ENCODE peak calls at places on chromosomes 12 and 14, in four cellular contexts. B is germinal center, R is anterior cingulate cortex, T is Calu3. C is an unnamed sample.

GRCh38 chr12:53781218-53781801 is 29.5 kb upstream of the CISTR start:
- DNase-seq in T (no peak), R (no peak), B (no peak), C (no peak)

GRCh38 chr14:96098309-96098998 is 59.3 kb downstream of the C14orf132 start:
- DNase-seq in T (peak), R (peak), B (no peak), C (peak)

GRCh38 chr12:121133838-121134237 is 1.2 kb downstream of the P2RX7 start:
- DNase-seq in B (no peak), T (no peak), R (no peak), C (no peak)

GRCh38 chr14:51534623-51535022 is 117.1 kb upstream of the FRMD6 start:
- DNase-seq in B (no peak), R (no peak), T (peak), C (peak)

GRCh38 chr14:85288041-85288440 is 241.9 kb upstream of the FLRT2 start:
- DNase-seq in T (no peak), R (no peak), B (no peak), C (no peak)

GRCh38 chr12:89019439-89020120 is 332.7 kb downstream of the DUSP6 start:
- DNase-seq in T (peak), R (peak), B (peak), C (peak)

GRCh38 chr14:93619176-93619793 is 169.0 kb downstream of the PRIMA1 start:
- DNase-seq in B (peak), R (no peak), T (peak), C (peak)

GRCh38 chr14:93759781-93760307 is 28.4 kb downstream of the PRIMA1 start:
- DNase-seq in R (peak), B (no peak), T (no peak), C (peak)

GRCh38 chr14:99995700-99996356 is 69.4 kb upstream of the EVL start:
- DNase-seq in T (peak), B (peak), R (no peak), C (no peak)

GRCh38 chr14:28911521-28911920 is 144.9 kb downstream of the FOXG1 start:
- DNase-seq in B (no peak), R (no peak), T (no peak), C (no peak)

GRCh38 chr14:99407416-99407815 is 73.2 kb downstream of the SETD3 start:
- DNase-seq in R (no peak), T (no peak), B (no peak), C (no peak)

GRCh38 chr12:101186291-101186690 is 23.7 kb downstream of the SLC5A8 start:
- DNase-seq in B (no peak), T (no peak), R (no peak), C (no peak)

GRCh38 chr14:90300649-90301048 is 31.1 kb downstream of the NRDE2 start:
- DNase-seq in B (no peak), T (no peak), R (no peak), C (no peak)

GRCh38 chr12:130846386-130846785 is 7.3 kb upstream of the STX2 start:
- DNase-seq in R (no peak), B (no peak), T (no peak), C (no peak)

GRCh38 chr12:12349711-12350665 is at the start of gene MANSC1:
- DNase-seq in B (peak), T (peak), R (peak), C (peak)

GRCh38 chr12:108982621-108983219 is 38.1 kb downstream of the SVOP start:
- DNase-seq in B (no peak), R (no peak), T (no peak), C (no peak)

GRCh38 chr12:27802936-27803335 is 22.9 kb upstream of the MANSC4 start:
- DNase-seq in T (no peak), B (no peak), R (no peak), C (no peak)

GRCh38 chr14:104262515-104263514 is 124.4 kb downstream of the KIF26A start:
- DNase-seq in R (no peak), B (no peak), T (no peak), C (no peak)

GRCh38 chr12:92898755-92899154 is 30.3 kb downstream of the EEA1 start:
- DNase-seq in R (no peak), T (no peak), B (no peak), C (no peak)

GRCh38 chr12:38921025-38921677 is 15.8 kb upstream of the CPNE8 start:
- DNase-seq in T (peak), R (no peak), B (no peak), C (peak)

GRCh38 chr14:68506645-68507405 is 286.0 kb downstream of the ZFP36L1 start:
- DNase-seq in T (no peak), B (peak), R (no peak), C (no peak)

GRCh38 chr12:13189254-13189653 is 7.3 kb upstream of the EMP1 start:
- DNase-seq in T (no peak), R (no peak), B (no peak), C (no peak)

GRCh38 chr12:105942316-105942715 is 196.4 kb downstream of the NUAK1 start:
- DNase-seq in T (no peak), B (no peak), R (no peak), C (no peak)

GRCh38 chr14:38042356-38042755 is 165.3 kb upstream of the SSTR1 start:
- DNase-seq in T (no peak), R (no peak), B (no peak), C (no peak)

GRCh38 chr12:122022393-122023338 is 982 bp downstream of the BCL7A start:
- DNase-seq in B (peak), R (peak), T (peak), C (peak)

GRCh38 chr12:26768611-26769603 is 64.1 kb downstream of the ITPR2 start:
- DNase-seq in B (no peak), R (no peak), T (peak), C (peak)

C was measured in NCI-H146.